ENCODE peak calls at places on chromosomes 12 and 14, in six cellular contexts. J is endothelial cell, I is NB4, S is GM13976, Z is fibroblast of pulmonary artery, Q is prostate gland. M is an unnamed sample.

GRCh38 chr14:93888995-93889394 is 38.1 kb upstream of the FAM181A start:
- DNase-seq in J (no peak), I (no peak), S (no peak), Z (no peak), Q (no peak), M (no peak)

GRCh38 chr14:63276492-63277342 is 42.0 kb downstream of the GPHB5 start:
- DNase-seq in J (no peak), I (peak; percentile 39), S (peak; percentile 59), Z (peak; percentile 78), Q (peak; percentile 7), M (peak; percentile 59)

GRCh38 chr12:108939594-108939993 is 59.7 kb downstream of the DAO start:
- DNase-seq in J (no peak), I (peak; percentile 60), S (peak; percentile 36), Z (peak; percentile 27), Q (no peak), M (peak; percentile 6)

GRCh38 chr12:75389706-75390105 is 1.2 kb upstream of the GLIPR1L2 start:
- DNase-seq in J (no peak), I (no peak), S (no peak), Z (no peak), Q (no peak), M (no peak)

GRCh38 chr12:113478351-113479011 is 6.8 kb upstream of the LHX5 start:
- DNase-seq in J (no peak), I (no peak), S (no peak), Z (no peak), Q (no peak), M (no peak)

GRCh38 chr12:108811411-108812185 is 45.8 kb downstream of the SSH1 start:
- DNase-seq in J (no peak), I (no peak), S (no peak), Z (peak; percentile 26), Q (no peak), M (no peak)

GRCh38 chr12:93459992-93460391 is 7.3 kb upstream of the MRPL42 start:
- DNase-seq in J (no peak), I (no peak), S (no peak), Z (no peak), Q (no peak), M (no peak)

GRCh38 chr12:100138048-100138907 is 4.4 kb downstream of the BLTP3B start:
- DNase-seq in J (no peak), I (peak; percentile 72), S (no peak), Z (peak; percentile 34), Q (no peak), M (peak; percentile 36)

GRCh38 chr12:24937553-24938244 is 11.2 kb downstream of the BCAT1 start:
- DNase-seq in J (no peak), I (no peak), S (no peak), Z (no peak), Q (no peak), M (peak; percentile 46)

GRCh38 chr14:101992708-101993107 is 28.3 kb downstream of the DYNC1H1 start:
- DNase-seq in J (no peak), I (peak; percentile 17), S (peak; percentile 69), Z (no peak), Q (no peak), M (no peak)

GRCh38 chr12:116142936-116143882 is 134.3 kb downstream of the MED13L start:
- DNase-seq in J (no peak), I (peak; percentile 74), S (no peak), Z (peak; percentile 83), Q (no peak), M (peak; percentile 89)

GRCh38 chr12:27780612-27781408 is 774 bp upstream of the MANSC4 start:
- DNase-seq in J (peak; percentile 11), I (peak; percentile 63), S (no peak), Z (peak; percentile 79), Q (peak; percentile 33), M (peak; percentile 29)

GRCh38 chr14:38206689-38207088 is 1.0 kb upstream of the SSTR1 start:
- DNase-seq in J (no peak), I (no peak), S (no peak), Z (no peak), Q (no peak), M (no peak)

GRCh38 chr14:92655802-92656201 is 92.6 kb downstream of the LGMN start:
- DNase-seq in J (no peak), I (no peak), S (no peak), Z (no peak), Q (no peak), M (no peak)

GRCh38 chr12:15546102-15546701 is 223.9 kb downstream of the PTPRO start:
- DNase-seq in J (no peak), I (peak; percentile 48), S (peak; percentile 45), Z (no peak), Q (no peak), M (no peak)

GRCh38 chr12:113184098-113184899 is 979 bp downstream of the DDX54 start:
- DNase-seq in J (no peak), I (no peak), S (no peak), Z (no peak), Q (no peak), M (no peak)

GRCh38 chr14:103259801-103260628 is 74.0 kb upstream of the EIF5 start:
- DNase-seq in J (no peak), I (no peak), S (no peak), Z (no peak), Q (no peak), M (no peak)

DNA sequence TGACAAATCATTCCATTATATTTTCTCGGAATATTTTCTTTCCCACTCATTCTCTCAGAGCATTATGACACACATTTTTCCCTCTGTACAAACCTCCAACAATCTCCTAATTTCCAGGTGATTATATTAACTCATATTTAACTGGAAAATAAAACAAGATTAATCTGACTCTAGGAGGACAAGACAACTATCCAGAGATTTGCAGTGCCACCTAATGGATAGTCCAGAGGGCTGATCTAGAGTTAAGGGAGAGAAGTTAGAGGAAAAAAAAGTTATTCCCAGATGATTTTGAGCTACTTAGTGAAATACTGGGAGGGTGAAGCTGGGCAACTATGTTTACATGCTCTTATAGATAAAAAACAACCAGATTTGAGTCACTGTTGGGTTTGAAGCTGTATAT is 161.7 kb downstream of the ALX1 start:
- DNase-seq in J (no peak), I (no peak), S (peak; percentile 13), Z (peak; percentile 33), Q (no peak), M (peak; percentile 33)
- TF ChIP-seq CTCF in J (no peak), I (peak; percentile 9), S (no peak), Z (peak; percentile 41), Q (no peak), M (peak; percentile 58)

DNA sequence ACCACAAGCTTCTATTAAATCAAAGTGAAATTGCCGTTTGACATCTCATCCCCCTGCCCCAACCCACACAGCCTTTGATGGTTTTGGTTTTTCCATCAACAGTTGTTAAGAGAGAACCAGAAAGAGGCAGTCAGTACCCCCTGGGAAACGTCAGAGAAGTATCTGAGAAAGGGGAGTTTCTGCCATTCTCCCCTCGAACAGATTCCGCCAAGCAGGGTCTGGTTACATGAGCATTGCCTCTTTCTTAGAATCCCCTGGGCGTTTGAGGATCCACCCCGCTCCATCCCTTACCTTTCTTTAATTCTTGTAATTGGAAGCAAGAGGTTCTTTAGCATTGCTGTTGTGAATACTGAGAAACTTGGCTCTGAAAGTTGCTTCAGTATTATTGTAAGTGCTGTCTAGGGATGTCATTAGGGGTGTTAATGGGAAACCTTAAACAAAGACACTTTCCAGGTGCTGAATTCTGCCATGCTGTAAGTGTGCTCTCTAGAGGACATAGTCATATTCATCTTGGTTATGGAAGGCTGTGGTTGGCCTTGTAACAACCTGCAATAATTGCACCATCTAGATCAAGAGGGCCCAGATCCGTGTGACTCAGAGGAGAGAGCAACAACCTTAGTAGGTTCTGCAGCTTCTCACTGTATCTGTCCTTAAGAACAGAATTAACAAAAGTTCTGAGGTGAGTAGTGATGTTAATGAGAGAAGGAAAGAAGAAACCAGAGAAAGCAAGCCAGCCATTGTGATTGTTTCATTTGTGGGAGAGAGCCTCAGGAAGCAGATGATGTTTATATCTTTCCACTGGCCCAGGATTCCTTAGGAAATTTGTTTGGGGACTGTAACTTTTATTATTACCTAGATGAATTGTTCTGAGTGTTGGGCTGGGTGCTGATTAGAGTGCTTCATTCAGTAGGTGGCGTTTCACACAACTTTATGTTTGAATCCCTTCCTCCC is 8.9 kb downstream of the TMBIM6 start:
- DNase-seq in J (no peak), I (peak; percentile 86), S (no peak), Z (peak; percentile 70), Q (no peak), M (peak; percentile 51)
- TF ChIP-seq CTCF in J (no peak), I (no peak), S (no peak), Z (no peak), Q (no peak), M (no peak)

GRCh38 chr12:104634044-104634443 is 177.3 kb downstream of the CHST11 start:
- DNase-seq in J (no peak), I (no peak), S (no peak), Z (no peak), Q (no peak), M (no peak)
- TF ChIP-seq CTCF in J (no peak), I (no peak), S (no peak), Z (no peak), Q (no peak), M (no peak)

GRCh38 chr14:73784065-73784987 is 67.3 kb upstream of the PTGR2 start:
- DNase-seq in J (no peak), I (peak; percentile 87), S (no peak), Z (peak; percentile 80), Q (peak; percentile 63), M (peak; percentile 35)
- TF ChIP-seq CTCF in J (no peak), I (no peak), S (no peak), Z (no peak), Q (no peak), M (no peak)

DNA sequence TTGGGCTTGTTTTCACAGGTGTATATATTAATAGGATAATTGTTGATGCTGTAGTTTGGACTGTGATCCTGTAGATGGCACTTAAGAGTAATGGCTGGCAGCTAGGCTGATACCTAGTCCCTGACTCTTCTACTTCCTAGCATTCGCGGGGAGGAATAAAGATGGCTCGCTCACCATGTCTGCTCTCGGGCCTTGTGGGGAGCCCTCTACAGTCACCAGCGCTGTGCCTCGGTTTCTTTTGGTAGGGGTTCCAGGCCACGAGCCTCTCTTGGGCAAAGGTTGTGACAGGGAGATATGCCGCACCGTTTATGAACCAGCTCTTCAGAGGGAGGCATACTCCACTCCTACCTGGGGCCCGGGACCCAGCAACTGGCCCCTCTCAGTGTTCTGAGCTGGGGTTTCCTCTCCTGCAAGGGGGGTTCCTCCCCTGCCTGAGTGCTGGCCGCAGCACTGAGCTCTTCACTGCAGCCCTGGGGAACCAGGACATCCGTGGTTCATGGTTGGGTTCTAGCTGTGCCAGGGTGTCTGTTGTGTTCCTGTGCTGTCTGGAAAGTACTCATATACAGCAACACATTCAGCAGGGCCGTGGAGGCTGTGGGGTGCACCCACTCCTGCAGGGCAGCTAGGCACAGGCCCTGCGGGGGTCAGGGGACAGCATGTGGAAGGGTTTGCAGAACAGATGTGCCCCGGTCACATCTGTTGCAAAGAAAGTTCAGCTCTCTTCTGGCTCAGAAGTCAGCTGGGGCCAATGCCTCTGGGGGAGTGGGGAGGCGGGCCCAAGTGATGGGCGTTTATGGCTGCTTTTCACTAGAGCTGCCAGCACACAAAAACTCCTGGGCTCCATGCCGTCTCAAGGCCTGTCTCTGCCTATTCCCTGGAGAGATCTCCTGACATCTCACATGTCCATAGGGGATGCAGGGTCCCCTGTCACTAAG is 147.9 kb downstream of the PPFIA2 start:
- DNase-seq in J (peak; percentile 9), I (peak; percentile 27), S (no peak), Z (peak; percentile 6), Q (no peak), M (no peak)
- TF ChIP-seq CTCF in J (peak; percentile 27), I (peak; percentile 35), S (peak; percentile 15), Z (peak; percentile 46), Q (no peak), M (peak; percentile 29)

DNA sequence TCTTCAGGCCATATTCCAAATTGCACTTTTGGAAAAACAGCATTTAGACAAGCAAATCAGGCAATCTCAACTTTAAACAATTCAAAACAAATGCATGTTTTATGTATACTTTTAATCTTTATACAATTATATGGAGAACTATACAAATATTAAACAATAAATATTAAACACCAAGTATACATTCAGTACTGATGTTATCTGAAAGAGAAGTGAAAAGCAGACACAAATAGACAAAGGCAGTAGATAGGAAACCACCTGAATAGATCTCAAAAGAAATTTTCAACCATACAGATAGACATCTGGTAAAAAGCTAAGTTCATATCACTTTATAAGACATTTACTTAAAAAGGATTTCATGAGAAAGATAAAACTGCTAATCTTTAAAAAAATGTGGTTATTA is 65.2 kb downstream of the ZC3H14 start:
- DNase-seq in J (no peak), I (no peak), S (no peak), Z (no peak), Q (no peak), M (no peak)
- TF ChIP-seq CTCF in J (no peak), I (no peak), S (no peak), Z (no peak), Q (no peak), M (no peak)